ENCODE peak calls at places on chromosomes 7 and 10, in ten cellular contexts. M is NCI-H510A treated with DMSO at 0.1 percent for 48 hours; T is NCI-H1105; X is OCI-LY7; V is SK-MEL-5; H is cardiac muscle cell; I is T-helper 1 cell; B is KBM-7; W is fibroblast of pulmonary artery; O is effector CD4-positive, alpha-beta T cell. P is an unnamed sample.
A peak's percentile ranks its signal among the peaks of the same experiment; 100 is the strongest.

GRCh38 chr7:55522268-55522902 is 49.9 kb downstream of the VOPP1 start:
- DNase-seq in H (no peak), T (peak; percentile 18), W (no peak), X (no peak), O (no peak), B (no peak), I (no peak), M (peak; percentile 62), V (no peak), P (no peak)

GRCh38 chr10:483266-483665 is 206.2 kb downstream of the DIP2C start:
- DNase-seq in O (no peak), X (no peak), T (no peak), H (no peak), B (no peak), W (no peak), M (no peak), I (no peak), V (no peak), P (no peak)

GRCh38 chr7:130401531-130401930 is 21.2 kb downstream of the CPA1 start:
- DNase-seq in V (no peak), W (no peak), M (no peak), I (no peak), H (peak; percentile 50), O (no peak), T (no peak), X (no peak), B (no peak), P (no peak)

GRCh38 chr7:78095549-78095948 is 297.0 kb downstream of the PHTF2 start:
- DNase-seq in X (no peak), T (no peak), H (peak; percentile 75), I (no peak), O (no peak), B (no peak), V (no peak), W (peak; percentile 71), M (no peak), P (no peak)

GRCh38 chr7:152145853-152146466 is 120.5 kb downstream of the GALNT11 start:
- DNase-seq in H (peak; percentile 72), W (peak; percentile 84), I (no peak), V (peak; percentile 77), B (peak; percentile 51), X (peak; percentile 30), M (peak; percentile 4), O (no peak), T (no peak), P (no peak)

GRCh38 chr10:132906836-132907235 is 35.5 kb downstream of the CFAP46 start:
- DNase-seq in W (no peak), H (no peak), T (no peak), B (no peak), V (no peak), X (no peak), O (no peak), M (no peak), I (no peak), P (no peak)

GRCh38 chr10:83357004-83357403 is 782.3 kb upstream of the GHITM start:
- DNase-seq in X (no peak), W (no peak), H (no peak), O (no peak), B (no peak), V (no peak), I (no peak), M (no peak), T (no peak), P (no peak)

GRCh38 chr7:150923191-150923590 is 54.9 kb downstream of the KCNH2 start:
- DNase-seq in H (no peak), I (no peak), O (no peak), B (no peak), X (no peak), V (no peak), T (no peak), M (no peak), W (no peak), P (peak; percentile 39)

GRCh38 chr10:127736915-127737562 is at the start of gene FOXI2:
- DNase-seq in M (no peak), H (no peak), B (no peak), T (no peak), O (no peak), I (no peak), X (no peak), V (no peak), W (no peak), P (no peak)

GRCh38 chr7:144384555-144385245 is 18.8 kb downstream of the NOBOX start:
- DNase-seq in B (no peak), X (no peak), O (no peak), T (no peak), M (no peak), I (no peak), H (peak; percentile 55), V (no peak), W (peak; percentile 52), P (no peak)

GRCh38 chr7:142248-142955 is 50.0 kb upstream of the FAM20C start:
- DNase-seq in V (no peak), H (peak; percentile 75), I (no peak), O (no peak), W (no peak), M (no peak), B (no peak), X (no peak), T (no peak), P (no peak)

GRCh38 chr10:71534552-71535158 is 137.9 kb downstream of the CDH23 start:
- DNase-seq in M (no peak), W (no peak), X (no peak), I (no peak), T (no peak), B (no peak), V (no peak), H (peak; percentile 11), O (no peak), P (no peak)

GRCh38 chr7:43038229-43038628 is 74.2 kb upstream of the HECW1 start:
- DNase-seq in B (no peak), T (no peak), V (no peak), M (no peak), H (peak; percentile 84), W (peak; percentile 91), O (no peak), I (no peak), X (no peak), P (no peak)

GRCh38 chr10:73956476-73957338 is 41.2 kb upstream of the VCL start:
- DNase-seq in H (peak; percentile 53), M (no peak), T (no peak), B (peak; percentile 97), I (peak; percentile 16), O (no peak), V (peak; percentile 69), W (peak; percentile 36), X (peak; percentile 67), P (peak; percentile 64)

GRCh38 chr10:126598009-126598408 is 72.5 kb downstream of the C10orf90 start:
- DNase-seq in T (peak; percentile 20), I (no peak), M (peak; percentile 35), V (peak; percentile 81), B (peak; percentile 30), H (peak; percentile 55), X (peak; percentile 31), O (no peak), W (peak; percentile 45), P (peak; percentile 48)

GRCh38 chr7:44565097-44565794 is 8.5 kb downstream of the DDX56 start:
- DNase-seq in V (peak; percentile 82), M (peak; percentile 62), O (peak; percentile 47), B (peak; percentile 59), W (peak; percentile 70), X (peak; percentile 65), T (peak; percentile 31), I (peak; percentile 41), H (peak; percentile 75), P (peak; percentile 62)